ENCODE peak calls at places on chromosomes 16 and 17, in eight cellular contexts. Q is GM23248, J is adipocyte, P is fibroblast of lung, H is K562, A is trophoblast cell, I is H1, Z is neuronal stem cell. K is an unnamed sample.

GRCh38 chr16:66515543-66516171 is 34.3 kb downstream of the TK2 start:
- DNase-seq in Q (peak), J (peak), P (peak), H (peak), A (peak), I (peak), Z (no peak), K (no peak)

GRCh38 chr16:84667600-84668309 is 19.4 kb downstream of the KLHL36 start:
- DNase-seq in Q (no peak), J (peak), P (no peak), H (no peak), A (no peak), I (no peak), Z (no peak), K (no peak)

GRCh38 chr16:24761526-24761925 is 32.1 kb downstream of the TNRC6A start:
- DNase-seq in Q (peak), J (no peak), P (no peak), H (no peak), A (no peak), I (no peak), Z (no peak), K (no peak)

GRCh38 chr16:69520800-69521602 is 44.8 kb upstream of the NFAT5 start:
- DNase-seq in Q (peak), J (peak), P (no peak), H (no peak), A (no peak), I (no peak), Z (no peak), K (no peak)

GRCh38 chr16:81524382-81524781 is 79.8 kb downstream of the CMIP start:
- DNase-seq in Q (no peak), J (no peak), P (peak), H (no peak), A (peak), I (no peak), Z (no peak), K (no peak)

GRCh38 chr17:59151591-59151990 is 3.4 kb downstream of the SKA2 start:
- DNase-seq in Q (no peak), J (peak), P (peak), H (no peak), A (no peak), I (no peak), Z (no peak), K (no peak)

GRCh38 chr16:11058820-11059219 is 114.5 kb downstream of the CLEC16A start:
- DNase-seq in Q (no peak), J (no peak), P (no peak), H (no peak), A (no peak), I (no peak), Z (no peak), K (no peak)

GRCh38 chr17:61410555-61411089 is 11.0 kb downstream of the TBX2 start:
- DNase-seq in Q (peak), J (peak), P (peak), H (no peak), A (peak), I (no peak), Z (peak), K (peak)

GRCh38 chr16:14202697-14203096 is 131.6 kb downstream of the MRTFB start:
- DNase-seq in Q (peak), J (peak), P (peak), H (peak), A (no peak), I (no peak), Z (no peak), K (no peak)

GRCh38 chr16:3157229-3158013 is 22.6 kb downstream of the ZNF213 start:
- DNase-seq in Q (peak), J (peak), P (peak), H (peak), A (peak), I (no peak), Z (peak), K (peak)

GRCh38 chr17:19390951-19391350 is 4.0 kb upstream of the MFAP4 start:
- DNase-seq in Q (no peak), J (no peak), P (peak), H (no peak), A (no peak), I (no peak), Z (no peak), K (no peak)

GRCh38 chr16:14303654-14304394 is 232.7 kb downstream of the MRTFB start:
- DNase-seq in Q (peak), J (peak), P (no peak), H (peak), A (no peak), I (no peak), Z (no peak), K (no peak)

GRCh38 chr16:89700100-89700648 is 1.3 kb downstream of the SPATA2L start:
- DNase-seq in Q (peak), J (peak), P (peak), H (peak), A (peak), I (peak), Z (peak), K (peak)

GRCh38 chr17:83014297-83014696 is 65.1 kb upstream of the METRNL start:
- DNase-seq in Q (no peak), J (no peak), P (no peak), H (no peak), A (no peak), I (no peak), Z (no peak), K (no peak)

GRCh38 chr17:28347261-28347891 is 10.0 kb downstream of the POLDIP2 start:
- DNase-seq in Q (peak), J (peak), P (peak), H (no peak), A (peak), I (no peak), Z (no peak), K (no peak)

GRCh38 chr16:84593825-84594724 is 23.8 kb downstream of the COTL1 start:
- DNase-seq in Q (no peak), J (no peak), P (peak), H (no peak), A (peak), I (no peak), Z (no peak), K (no peak)

GRCh38 chr17:43416998-43417891 is 18.5 kb downstream of the ARL4D start:
- DNase-seq in Q (peak), J (peak), P (peak), H (no peak), A (no peak), I (no peak), Z (no peak), K (no peak)

GRCh38 chr17:17107891-17108680 is 65.8 kb downstream of the MPRIP start:
- DNase-seq in Q (peak), J (peak), P (no peak), H (no peak), A (no peak), I (no peak), Z (no peak), K (no peak)

GRCh38 chr16:22874394-22874793 is 60.4 kb downstream of the HS3ST2 start:
- DNase-seq in Q (no peak), J (no peak), P (no peak), H (no peak), A (no peak), I (no peak), Z (no peak), K (no peak)

GRCh38 chr17:230371-230770 is 48.9 kb upstream of the DOC2B start:
- DNase-seq in Q (no peak), J (no peak), P (no peak), H (no peak), A (no peak), I (no peak), Z (no peak), K (no peak)

GRCh38 chr17:228223-228615 is 46.8 kb upstream of the DOC2B start:
- DNase-seq in Q (no peak), J (no peak), P (no peak), H (no peak), A (no peak), I (no peak), Z (no peak), K (no peak)

GRCh38 chr17:229130-229944 is 47.9 kb upstream of the DOC2B start:
- DNase-seq in Q (no peak), J (no peak), P (peak), H (no peak), A (no peak), I (no peak), Z (no peak), K (no peak)

GRCh38 chr17:231191-231965 is 49.9 kb upstream of the DOC2B start:
- DNase-seq in Q (no peak), J (no peak), P (no peak), H (no peak), A (no peak), I (no peak), Z (no peak), K (no peak)

DNA sequence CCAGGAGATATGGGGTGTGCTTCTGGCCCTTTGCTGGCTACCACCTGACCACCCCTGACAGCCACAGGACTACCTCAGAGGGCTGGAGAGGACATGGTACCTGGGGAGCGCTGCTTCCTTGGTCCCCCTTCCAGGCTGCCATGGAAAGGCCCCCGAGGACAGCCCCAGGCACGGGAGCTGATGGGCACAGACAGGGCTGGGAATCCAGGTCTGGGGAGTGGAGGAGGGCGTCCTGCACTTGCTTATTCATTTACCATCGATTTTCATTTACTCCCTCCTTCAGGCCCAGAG is 48.4 kb upstream of the DOC2B start:
- DNase-seq in Q (no peak), J (no peak), P (no peak), H (no peak), A (no peak), I (no peak), Z (no peak), K (no peak)
- H3K9ac ChIP-seq in Q (no peak), J (no peak), P (no peak), H (no peak), A (no peak), I (no peak), Z (no peak), K (no peak)

GRCh38 chr17:77116371-77116860 is 24.4 kb upstream of the SEC14L1 start:
- DNase-seq in Q (no peak), J (no peak), P (no peak), H (no peak), A (no peak), I (no peak), Z (no peak), K (no peak)

GRCh38 chr17:77115947-77116346 is 24.8 kb upstream of the SEC14L1 start:
- DNase-seq in Q (no peak), J (no peak), P (no peak), H (no peak), A (no peak), I (no peak), Z (no peak), K (no peak)

GRCh38 chr17:77118251-77118928 is 22.4 kb upstream of the SEC14L1 start:
- DNase-seq in Q (no peak), J (no peak), P (no peak), H (no peak), A (peak), I (no peak), Z (no peak), K (no peak)

GRCh38 chr17:77115510-77115909 is 25.3 kb upstream of the SEC14L1 start:
- DNase-seq in Q (no peak), J (no peak), P (no peak), H (no peak), A (no peak), I (no peak), Z (no peak), K (no peak)

GRCh38 chr17:77117415-77117814 is 23.4 kb upstream of the SEC14L1 start:
- DNase-seq in Q (peak), J (peak), P (peak), H (no peak), A (no peak), I (no peak), Z (no peak), K (no peak)
- H3K9ac ChIP-seq in Q (no peak), J (no peak), P (no peak), H (no peak), A (no peak), I (no peak), Z (no peak), K (no peak)

DNA sequence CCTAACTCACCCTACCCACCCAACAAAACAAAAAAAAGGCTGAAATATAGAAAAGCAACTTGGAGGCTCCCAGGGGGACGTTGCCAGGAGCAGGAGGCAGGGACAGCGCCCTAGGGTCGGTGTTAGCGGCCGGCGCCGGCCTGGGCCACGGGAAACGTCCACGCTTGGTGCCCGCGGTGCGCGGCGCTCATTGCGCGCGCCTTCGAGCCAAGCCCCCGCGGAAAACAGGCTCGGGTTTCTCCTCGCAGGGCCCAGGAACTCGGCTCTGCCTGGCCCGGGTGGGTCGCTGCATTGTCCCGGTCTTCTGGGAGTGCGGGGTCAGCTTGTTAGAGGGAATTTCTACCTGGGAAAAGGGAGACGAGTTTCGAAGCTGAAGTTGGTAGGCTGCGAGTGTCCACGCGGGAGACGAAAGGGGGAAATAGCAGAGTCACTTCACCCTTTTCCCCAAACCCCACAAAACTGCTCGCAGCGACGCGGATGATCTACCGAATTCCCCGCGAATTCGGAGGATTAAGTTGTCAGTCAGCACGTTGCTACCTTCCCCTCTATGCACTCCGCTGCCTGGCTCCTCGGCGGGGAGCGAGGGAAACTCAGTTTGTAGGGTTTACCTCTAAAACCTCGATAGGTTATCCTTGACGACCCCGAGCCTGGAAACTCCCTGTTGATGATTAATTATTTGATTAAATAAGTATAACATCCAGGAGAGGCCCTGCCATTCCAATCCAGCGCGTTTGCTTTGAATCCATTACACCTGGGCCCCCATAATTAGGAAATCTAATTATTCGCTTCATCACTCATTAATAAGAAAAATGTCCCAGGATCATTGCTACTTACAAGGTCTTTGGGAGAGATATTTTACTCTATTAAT is 751 bp upstream of the FOXC2 start:
- DNase-seq in Q (no peak), J (no peak), P (peak), H (no peak), A (no peak), I (no peak), Z (no peak), K (no peak)
- H3K9ac ChIP-seq in Q (no peak), J (peak), P (no peak), H (no peak), A (no peak), I (no peak), Z (no peak), K (peak)

GRCh38 chr17:42153919-42154491 is 784 bp downstream of the RAB5C start:
- DNase-seq in Q (peak), J (peak), P (peak), H (peak), A (no peak), I (no peak), Z (no peak), K (no peak)
- H3K9ac ChIP-seq in Q (peak), J (peak), P (peak), H (peak), A (peak), I (peak), Z (peak), K (peak)

DNA sequence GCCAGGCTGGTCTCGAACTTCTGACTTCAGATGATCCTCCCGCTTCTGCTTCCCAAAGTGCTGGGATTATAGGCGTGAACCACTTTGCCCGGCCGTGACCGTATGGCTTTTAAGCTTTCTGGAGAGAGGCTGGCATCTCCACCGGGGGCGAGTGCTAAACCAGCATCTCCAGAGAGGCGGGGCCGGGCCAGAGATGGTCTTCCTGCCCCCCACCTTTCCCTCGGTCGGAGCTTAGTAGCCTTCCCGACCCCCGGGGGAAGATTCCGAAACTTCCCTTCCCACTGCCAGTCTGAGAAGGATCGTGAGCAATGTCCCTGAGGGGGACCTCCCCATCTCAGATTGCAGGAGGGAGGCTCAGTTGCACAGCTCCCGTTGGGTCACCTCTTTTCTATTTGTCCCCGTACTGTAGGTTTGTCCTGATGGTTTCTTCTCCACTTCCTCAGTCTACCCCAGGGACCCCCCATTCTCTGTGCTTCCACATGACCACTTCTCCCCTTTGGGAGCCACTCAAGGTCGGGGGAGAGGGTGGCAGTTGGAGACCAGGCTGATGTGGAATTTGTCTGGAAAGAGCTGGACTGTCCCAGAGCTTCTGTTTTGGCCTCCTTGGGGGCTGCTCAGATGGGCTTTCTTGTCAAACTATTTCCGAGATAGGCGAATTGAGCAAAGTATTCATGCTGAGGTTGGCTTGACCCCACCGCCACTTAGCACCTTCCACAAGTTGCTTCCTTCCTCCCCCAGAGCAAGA is 18.2 kb downstream of the IGF2BP1 start:
- DNase-seq in Q (no peak), J (no peak), P (no peak), H (no peak), A (no peak), I (no peak), Z (no peak), K (no peak)
- H3K9ac ChIP-seq in Q (no peak), J (no peak), P (no peak), H (no peak), A (no peak), I (peak), Z (no peak), K (peak)

GRCh38 chr17:1940810-1941185 is 84.3 kb downstream of the RTN4RL1 start:
- DNase-seq in Q (no peak), J (no peak), P (no peak), H (no peak), A (no peak), I (no peak), Z (no peak), K (no peak)
- H3K9ac ChIP-seq in Q (no peak), J (no peak), P (no peak), H (no peak), A (no peak), I (no peak), Z (peak), K (no peak)

DNA sequence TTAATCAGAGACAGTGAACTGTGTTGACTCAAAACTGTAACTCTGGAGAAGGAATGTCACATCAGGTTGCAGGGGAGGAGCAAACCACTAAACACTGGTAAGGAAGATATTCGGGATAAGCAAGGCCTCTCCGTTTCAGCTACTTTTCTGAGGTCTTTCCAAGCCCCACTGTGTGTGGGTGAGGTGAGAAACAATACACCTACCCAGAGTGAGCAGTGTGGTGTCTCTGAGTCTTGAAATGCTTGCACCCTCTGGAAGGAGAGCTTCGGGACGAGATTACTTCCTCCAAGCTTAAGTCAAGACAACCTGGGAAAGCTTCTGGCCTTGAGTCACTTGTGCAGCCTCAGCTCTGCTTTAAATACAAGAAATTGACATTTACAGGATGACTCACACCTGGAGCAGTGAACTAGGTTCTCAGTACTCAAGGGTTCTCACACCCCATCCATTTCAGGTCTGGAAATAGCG is 2.5 kb upstream of the MAP3K14 start:
- DNase-seq in Q (peak), J (peak), P (peak), H (no peak), A (no peak), I (no peak), Z (no peak), K (no peak)
- H3K9ac ChIP-seq in Q (peak), J (no peak), P (no peak), H (peak), A (no peak), I (no peak), Z (no peak), K (no peak)

GRCh38 chr17:39617446-39618251 is 9.1 kb upstream of the PPP1R1B start:
- DNase-seq in Q (peak), J (peak), P (peak), H (peak), A (no peak), I (no peak), Z (no peak), K (no peak)
- H3K9ac ChIP-seq in Q (peak), J (peak), P (peak), H (no peak), A (no peak), I (no peak), Z (peak), K (peak)

GRCh38 chr17:77419547-77420475 is 279.0 kb downstream of the SEC14L1 start:
- DNase-seq in Q (no peak), J (no peak), P (peak), H (peak), A (no peak), I (no peak), Z (no peak), K (peak)

GRCh38 chr17:77420804-77421634 is 280.2 kb downstream of the SEC14L1 start:
- DNase-seq in Q (peak), J (peak), P (peak), H (peak), A (no peak), I (no peak), Z (no peak), K (peak)

GRCh38 chr17:77419095-77419494 is 278.3 kb downstream of the SEC14L1 start:
- DNase-seq in Q (no peak), J (no peak), P (no peak), H (no peak), A (no peak), I (no peak), Z (no peak), K (no peak)

GRCh38 chr17:77421635-77421982 is 280.8 kb downstream of the SEC14L1 start:
- DNase-seq in Q (no peak), J (no peak), P (no peak), H (no peak), A (no peak), I (no peak), Z (no peak), K (no peak)

DNA sequence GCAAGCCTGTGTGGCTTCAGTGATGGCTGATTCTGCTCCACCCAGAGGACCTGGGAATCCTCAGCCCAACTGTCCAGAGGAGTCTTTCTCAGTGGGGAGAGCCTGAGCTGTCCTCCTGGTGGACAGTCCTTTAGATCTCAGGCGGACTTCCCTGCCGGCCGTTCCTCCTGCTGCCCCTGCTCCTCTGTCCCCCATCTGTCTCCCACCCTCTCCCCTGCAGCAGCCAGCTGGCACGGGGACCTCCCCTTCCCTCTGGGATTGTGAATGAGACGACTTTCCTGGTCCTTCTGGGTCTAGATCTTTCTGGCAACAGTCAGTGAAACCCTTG is 279.7 kb downstream of the SEC14L1 start:
- DNase-seq in Q (no peak), J (no peak), P (no peak), H (no peak), A (no peak), I (no peak), Z (no peak), K (no peak)
- H3K9ac ChIP-seq in Q (no peak), J (peak), P (no peak), H (peak), A (no peak), I (no peak), Z (no peak), K (peak)